ENCODE peak calls at places on chromosomes 6 and 20, in four cellular contexts. J, N, X and M are unnamed samples.

GRCh38 chr6:28368522-28368921 is 18.8 kb downstream of the ZKSCAN3 start:
- DNase-seq in J (no peak), N (no peak), X (no peak), M (no peak)

GRCh38 chr20:41577129-41578009 is 40.8 kb downstream of the CHD6 start:
- DNase-seq in J (no peak), N (no peak), X (no peak), M (no peak)

GRCh38 chr6:87905101-87905517 is 142.5 kb upstream of the SPACA1 start:
- DNase-seq in J (no peak), N (no peak), X (no peak), M (no peak)

GRCh38 chr6:26064619-26065257 is 22.5 kb upstream of the HFE start:
- DNase-seq in J (no peak), N (no peak), X (no peak), M (no peak)

GRCh38 chr6:132279592-132280139 is 121.6 kb downstream of the MOXD1 start:
- DNase-seq in J (peak), N (peak), X (peak), M (peak)

GRCh38 chr20:37095108-37095608 is 639 bp downstream of the RBL1 start:
- DNase-seq in J (peak), N (peak), X (peak), M (peak)

GRCh38 chr20:38800882-38801281 is 4.6 kb upstream of the PPP1R16B start:
- DNase-seq in J (no peak), N (no peak), X (no peak), M (no peak)

GRCh38 chr20:33023439-33024262 is 7.8 kb upstream of the BPIFB6 start:
- DNase-seq in J (no peak), N (no peak), X (no peak), M (no peak)

GRCh38 chr6:78483546-78483945 is 383.8 kb upstream of the IRAK1BP1 start:
- DNase-seq in J (no peak), N (no peak), X (no peak), M (no peak)

GRCh38 chr6:115948751-115949150 is 111.9 kb downstream of the FRK start:
- DNase-seq in J (no peak), N (no peak), X (no peak), M (no peak)

GRCh38 chr6:50007821-50008220 is 14.0 kb downstream of the DEFB110 start:
- DNase-seq in J (no peak), N (no peak), X (no peak), M (peak)

GRCh38 chr6:44645276-44645675 is 257.8 kb downstream of the CDC5L start:
- DNase-seq in J (no peak), N (no peak), X (no peak), M (no peak)

GRCh38 chr6:22294301-22294700 is 2.5 kb downstream of the PRL start:
- DNase-seq in J (no peak), N (no peak), X (no peak), M (no peak)